ENCODE peak calls at places on chromosomes 16 and 17, in ten cellular contexts. One of them, this sample, is unnamed.

GRCh38 chr17:71084219-71084618 is 914.9 kb downstream of the KCNJ2 start:
- DNase-seq in KBM-7: peak
- DNase-seq in HFFc6: peak
- DNase-seq in left colon: no peak
- DNase-seq in GM13977: no peak
- DNase-seq in Right ventricle myocardium superior: no peak
- DNase-seq in heart right ventricle: no peak
- DNase-seq in neural crest cell: peak
- DNase-seq in pancreas: peak
- DNase-seq in right cardiac atrium: no peak
- DNase-seq in this sample: no peak

GRCh38 chr16:66695935-66696668 is 441 bp downstream of the CMTM4 start:
- DNase-seq in KBM-7: peak
- DNase-seq in HFFc6: no peak
- DNase-seq in left colon: peak
- DNase-seq in GM13977: peak
- DNase-seq in Right ventricle myocardium superior: peak
- DNase-seq in heart right ventricle: peak
- DNase-seq in neural crest cell: peak
- DNase-seq in pancreas: peak
- DNase-seq in right cardiac atrium: peak
- DNase-seq in this sample: no peak

GRCh38 chr17:79388556-79389295 is 222.1 kb downstream of the RBFOX3 start:
- DNase-seq in KBM-7: peak
- DNase-seq in HFFc6: peak
- DNase-seq in left colon: no peak
- DNase-seq in GM13977: peak
- DNase-seq in Right ventricle myocardium superior: peak
- DNase-seq in heart right ventricle: peak
- DNase-seq in neural crest cell: peak
- DNase-seq in pancreas: peak
- DNase-seq in right cardiac atrium: peak
- DNase-seq in this sample: no peak

GRCh38 chr16:78704421-78704820 is 605.0 kb downstream of the WWOX start:
- DNase-seq in KBM-7: no peak
- DNase-seq in HFFc6: no peak
- DNase-seq in left colon: no peak
- DNase-seq in GM13977: no peak
- DNase-seq in Right ventricle myocardium superior: no peak
- DNase-seq in heart right ventricle: no peak
- DNase-seq in neural crest cell: no peak
- DNase-seq in pancreas: no peak
- DNase-seq in right cardiac atrium: no peak
- DNase-seq in this sample: no peak

GRCh38 chr16:29007865-29008593 is 23.2 kb downstream of the LAT start:
- DNase-seq in KBM-7: peak
- DNase-seq in HFFc6: peak
- DNase-seq in left colon: no peak
- DNase-seq in GM13977: no peak
- DNase-seq in Right ventricle myocardium superior: no peak
- DNase-seq in heart right ventricle: no peak
- DNase-seq in neural crest cell: no peak
- DNase-seq in pancreas: no peak
- DNase-seq in right cardiac atrium: no peak
- DNase-seq in this sample: no peak

GRCh38 chr17:82020874-82021727 is 1.6 kb downstream of the CENPX start:
- DNase-seq in KBM-7: peak
- DNase-seq in HFFc6: peak
- DNase-seq in left colon: peak
- DNase-seq in GM13977: peak
- DNase-seq in Right ventricle myocardium superior: peak
- DNase-seq in heart right ventricle: peak
- DNase-seq in neural crest cell: peak
- DNase-seq in pancreas: peak
- DNase-seq in right cardiac atrium: peak
- DNase-seq in this sample: no peak

GRCh38 chr16:31528726-31529397 is 1.2 kb downstream of the AHSP start:
- DNase-seq in KBM-7: no peak
- DNase-seq in HFFc6: no peak
- DNase-seq in left colon: no peak
- DNase-seq in GM13977: no peak
- DNase-seq in Right ventricle myocardium superior: no peak
- DNase-seq in heart right ventricle: no peak
- DNase-seq in neural crest cell: no peak
- DNase-seq in pancreas: peak
- DNase-seq in right cardiac atrium: no peak
- DNase-seq in this sample: no peak

GRCh38 chr16:89170346-89171215 is 967 bp upstream of the CDH15 start:
- DNase-seq in KBM-7: no peak
- DNase-seq in HFFc6: no peak
- DNase-seq in left colon: peak
- DNase-seq in GM13977: no peak
- DNase-seq in Right ventricle myocardium superior: no peak
- DNase-seq in heart right ventricle: no peak
- DNase-seq in neural crest cell: no peak
- DNase-seq in pancreas: peak
- DNase-seq in right cardiac atrium: peak
- DNase-seq in this sample: no peak

GRCh38 chr16:73054732-73055481 is 7.0 kb upstream of the ZFHX3 start:
- DNase-seq in KBM-7: peak
- DNase-seq in HFFc6: peak
- DNase-seq in left colon: no peak
- DNase-seq in GM13977: no peak
- DNase-seq in Right ventricle myocardium superior: no peak
- DNase-seq in heart right ventricle: no peak
- DNase-seq in neural crest cell: no peak
- DNase-seq in pancreas: no peak
- DNase-seq in right cardiac atrium: no peak
- DNase-seq in this sample: no peak

GRCh38 chr17:12316021-12316420 is 295.3 kb downstream of the MAP2K4 start:
- DNase-seq in KBM-7: no peak
- DNase-seq in HFFc6: no peak
- DNase-seq in left colon: no peak
- DNase-seq in GM13977: no peak
- DNase-seq in Right ventricle myocardium superior: no peak
- DNase-seq in heart right ventricle: no peak
- DNase-seq in neural crest cell: no peak
- DNase-seq in pancreas: no peak
- DNase-seq in right cardiac atrium: no peak
- DNase-seq in this sample: no peak

GRCh38 chr17:45787656-45788055 is 3.5 kb downstream of the CRHR1 start:
- DNase-seq in KBM-7: no peak
- DNase-seq in HFFc6: no peak
- DNase-seq in left colon: no peak
- DNase-seq in GM13977: no peak
- DNase-seq in Right ventricle myocardium superior: no peak
- DNase-seq in heart right ventricle: no peak
- DNase-seq in neural crest cell: no peak
- DNase-seq in pancreas: no peak
- DNase-seq in right cardiac atrium: no peak
- DNase-seq in this sample: no peak

GRCh38 chr17:31579265-31579664 is 187.8 kb downstream of the RAB11FIP4 start:
- DNase-seq in KBM-7: no peak
- DNase-seq in HFFc6: peak
- DNase-seq in left colon: no peak
- DNase-seq in GM13977: no peak
- DNase-seq in Right ventricle myocardium superior: no peak
- DNase-seq in heart right ventricle: no peak
- DNase-seq in neural crest cell: no peak
- DNase-seq in pancreas: no peak
- DNase-seq in right cardiac atrium: no peak
- DNase-seq in this sample: no peak

GRCh38 chr16:14452066-14452465 is 178.0 kb downstream of the PARN start:
- DNase-seq in KBM-7: no peak
- DNase-seq in HFFc6: no peak
- DNase-seq in left colon: no peak
- DNase-seq in GM13977: no peak
- DNase-seq in Right ventricle myocardium superior: no peak
- DNase-seq in heart right ventricle: no peak
- DNase-seq in neural crest cell: no peak
- DNase-seq in pancreas: no peak
- DNase-seq in right cardiac atrium: no peak
- DNase-seq in this sample: no peak

GRCh38 chr16:361872-362701 is 8.3 kb downstream of the MRPL28 start:
- DNase-seq in KBM-7: peak
- DNase-seq in HFFc6: peak
- DNase-seq in left colon: peak
- DNase-seq in GM13977: peak
- DNase-seq in Right ventricle myocardium superior: peak
- DNase-seq in heart right ventricle: peak
- DNase-seq in neural crest cell: peak
- DNase-seq in pancreas: peak
- DNase-seq in right cardiac atrium: peak
- DNase-seq in this sample: no peak

GRCh38 chr16:11076259-11077018 is 132.1 kb downstream of the CLEC16A start:
- DNase-seq in KBM-7: peak
- DNase-seq in HFFc6: no peak
- DNase-seq in left colon: no peak
- DNase-seq in GM13977: peak
- DNase-seq in Right ventricle myocardium superior: no peak
- DNase-seq in heart right ventricle: no peak
- DNase-seq in neural crest cell: no peak
- DNase-seq in pancreas: no peak
- DNase-seq in right cardiac atrium: no peak
- DNase-seq in this sample: peak

GRCh38 chr17:76202516-76202915 is 37.8 kb downstream of the RNF157 start:
- DNase-seq in KBM-7: no peak
- DNase-seq in HFFc6: peak
- DNase-seq in left colon: no peak
- DNase-seq in GM13977: no peak
- DNase-seq in Right ventricle myocardium superior: no peak
- DNase-seq in heart right ventricle: no peak
- DNase-seq in neural crest cell: no peak
- DNase-seq in pancreas: no peak
- DNase-seq in right cardiac atrium: no peak
- DNase-seq in this sample: no peak

GRCh38 chr16:12546918-12547607 is 256.6 kb downstream of the CPPED1 start:
- DNase-seq in KBM-7: peak
- DNase-seq in HFFc6: no peak
- DNase-seq in left colon: no peak
- DNase-seq in GM13977: no peak
- DNase-seq in Right ventricle myocardium superior: no peak
- DNase-seq in heart right ventricle: no peak
- DNase-seq in neural crest cell: no peak
- DNase-seq in pancreas: no peak
- DNase-seq in right cardiac atrium: peak
- DNase-seq in this sample: peak

GRCh38 chr16:4309833-4310266 is 6.0 kb upstream of the GLIS2 start:
- DNase-seq in KBM-7: no peak
- DNase-seq in HFFc6: peak
- DNase-seq in left colon: peak
- DNase-seq in GM13977: no peak
- DNase-seq in Right ventricle myocardium superior: peak
- DNase-seq in heart right ventricle: peak
- DNase-seq in neural crest cell: peak
- DNase-seq in pancreas: peak
- DNase-seq in right cardiac atrium: peak
- DNase-seq in this sample: no peak

GRCh38 chr17:1495265-1495664 is 2.8 kb upstream of the MYO1C start:
- DNase-seq in KBM-7: no peak
- DNase-seq in HFFc6: no peak
- DNase-seq in left colon: no peak
- DNase-seq in GM13977: no peak
- DNase-seq in Right ventricle myocardium superior: peak
- DNase-seq in heart right ventricle: peak
- DNase-seq in neural crest cell: no peak
- DNase-seq in pancreas: no peak
- DNase-seq in right cardiac atrium: peak
- DNase-seq in this sample: no peak

GRCh38 chr16:31179153-31179746 is 689 bp upstream of the FUS start:
- DNase-seq in KBM-7: no peak
- DNase-seq in HFFc6: no peak
- DNase-seq in left colon: no peak
- DNase-seq in GM13977: no peak
- DNase-seq in Right ventricle myocardium superior: no peak
- DNase-seq in heart right ventricle: no peak
- DNase-seq in neural crest cell: no peak
- DNase-seq in pancreas: no peak
- DNase-seq in right cardiac atrium: no peak
- DNase-seq in this sample: no peak

GRCh38 chr16:73216932-73217331 is 169.0 kb upstream of the ZFHX3 start:
- DNase-seq in KBM-7: no peak
- DNase-seq in HFFc6: peak
- DNase-seq in left colon: no peak
- DNase-seq in GM13977: no peak
- DNase-seq in Right ventricle myocardium superior: no peak
- DNase-seq in heart right ventricle: no peak
- DNase-seq in neural crest cell: no peak
- DNase-seq in pancreas: no peak
- DNase-seq in right cardiac atrium: no peak
- DNase-seq in this sample: no peak

GRCh38 chr16:31071861-31072260 is 2.2 kb downstream of the ZNF668 start:
- DNase-seq in KBM-7: no peak
- DNase-seq in HFFc6: peak
- DNase-seq in left colon: no peak
- DNase-seq in GM13977: no peak
- DNase-seq in Right ventricle myocardium superior: no peak
- DNase-seq in heart right ventricle: no peak
- DNase-seq in neural crest cell: no peak
- DNase-seq in pancreas: no peak
- DNase-seq in right cardiac atrium: no peak
- DNase-seq in this sample: no peak

This sample was measured in GM12878.